ENCODE peak calls at places on chromosome 14, in four cellular contexts. E is GM12878, R is foreskin keratinocyte, Z is astrocyte. G is an unnamed sample.

GRCh38 chr14:31270196-31270772 is 62.7 kb upstream of the HECTD1 start:
- DNase-seq in R (no peak), Z (no peak), E (no peak), G (no peak)

GRCh38 chr14:55661029-55661428 is 81.0 kb downstream of the KTN1 start:
- DNase-seq in E (no peak), Z (no peak), R (no peak), G (no peak)

GRCh38 chr14:73833024-73833423 is 18.6 kb upstream of the PTGR2 start:
- DNase-seq in R (no peak), Z (peak; percentile 94), E (no peak), G (no peak)

GRCh38 chr14:71948101-71948500 is 15.9 kb downstream of the RGS6 start:
- DNase-seq in E (no peak), R (no peak), Z (no peak), G (no peak)

GRCh38 chr14:56324831-56325230 is 206.6 kb downstream of the PELI2 start:
- DNase-seq in E (no peak), R (no peak), Z (peak; percentile 49), G (no peak)

GRCh38 chr14:69708586-69709169 is 58.3 kb upstream of the SRSF5 start:
- DNase-seq in Z (no peak), R (no peak), E (no peak), G (no peak)

GRCh38 chr14:98909251-98909944 is 362.6 kb downstream of the BCL11B start:
- DNase-seq in E (no peak), Z (peak; percentile 72), R (peak; percentile 85), G (no peak)

GRCh38 chr14:105316968-105317498 is 2.5 kb downstream of the PACS2 start:
- DNase-seq in E (no peak), Z (no peak), R (no peak), G (no peak)

GRCh38 chr14:55124774-55125372 is 4.2 kb upstream of the LGALS3 start:
- DNase-seq in E (no peak), R (no peak), Z (no peak), G (no peak)

GRCh38 chr14:104100171-104101085 is 14.9 kb downstream of the ASPG start:
- DNase-seq in E (no peak), R (no peak), Z (no peak), G (no peak)
- H3K27ac ChIP-seq in E (no peak overlapping the region), R (no peak overlapping the region), Z (no peak overlapping the region), G (no peak overlapping the region)

DNA sequence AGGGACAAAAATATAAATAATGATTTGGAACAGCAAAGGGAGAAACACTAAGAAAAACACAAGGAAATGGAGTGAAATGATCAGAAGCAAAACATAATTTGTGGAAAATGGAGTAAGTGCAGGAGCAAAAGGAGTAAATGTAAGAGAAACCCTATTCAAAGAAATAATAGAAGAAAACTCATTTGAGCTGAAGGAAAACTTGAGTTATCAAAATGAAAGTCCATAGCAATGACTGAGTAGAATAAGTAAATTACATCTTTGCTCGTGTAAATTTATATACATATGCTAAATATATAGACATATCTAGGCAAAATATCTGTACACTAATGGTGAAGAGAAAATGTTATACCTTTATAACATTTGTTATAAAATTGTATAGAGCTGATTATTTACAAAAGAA is 194.0 kb downstream of the FOXA1 start:
- DNase-seq in Z (no peak), R (no peak), E (no peak), G (no peak)
- H3K27ac ChIP-seq in Z (no peak overlapping the region), R (no peak overlapping the region), E (no peak overlapping the region), G (no peak overlapping the region)

DNA sequence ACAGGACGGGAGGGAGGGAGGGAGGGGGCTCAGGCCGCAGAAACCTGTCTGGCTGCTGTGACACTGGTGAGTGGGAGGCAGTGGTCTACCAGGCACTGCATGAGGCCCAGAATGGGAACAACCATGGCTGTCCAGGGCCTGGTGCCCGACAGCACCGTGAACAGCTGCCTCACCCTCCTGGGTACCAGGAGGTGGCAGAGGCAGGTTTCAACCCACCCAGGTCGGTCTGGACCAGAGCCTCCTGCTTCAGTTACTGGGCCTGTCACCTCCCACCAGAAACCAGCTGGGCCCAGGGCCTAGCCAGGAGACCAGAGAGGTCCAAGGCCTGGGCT is 80.2 kb downstream of the ITPK1 start:
- DNase-seq in Z (no peak), R (no peak), E (no peak), G (no peak)
- H3K27ac ChIP-seq in Z (no peak overlapping the region), R (no peak overlapping the region), E (peak overlapping the region; percentile 28), G (no peak overlapping the region)

GRCh38 chr14:68658029-68658509 is 134.8 kb downstream of the ZFP36L1 start:
- DNase-seq in R (no peak), E (no peak), Z (no peak), G (peak; percentile 51)
- H3K27ac ChIP-seq in R (no peak overlapping the region), E (no peak overlapping the region), Z (no peak overlapping the region), G (no peak overlapping the region)

DNA sequence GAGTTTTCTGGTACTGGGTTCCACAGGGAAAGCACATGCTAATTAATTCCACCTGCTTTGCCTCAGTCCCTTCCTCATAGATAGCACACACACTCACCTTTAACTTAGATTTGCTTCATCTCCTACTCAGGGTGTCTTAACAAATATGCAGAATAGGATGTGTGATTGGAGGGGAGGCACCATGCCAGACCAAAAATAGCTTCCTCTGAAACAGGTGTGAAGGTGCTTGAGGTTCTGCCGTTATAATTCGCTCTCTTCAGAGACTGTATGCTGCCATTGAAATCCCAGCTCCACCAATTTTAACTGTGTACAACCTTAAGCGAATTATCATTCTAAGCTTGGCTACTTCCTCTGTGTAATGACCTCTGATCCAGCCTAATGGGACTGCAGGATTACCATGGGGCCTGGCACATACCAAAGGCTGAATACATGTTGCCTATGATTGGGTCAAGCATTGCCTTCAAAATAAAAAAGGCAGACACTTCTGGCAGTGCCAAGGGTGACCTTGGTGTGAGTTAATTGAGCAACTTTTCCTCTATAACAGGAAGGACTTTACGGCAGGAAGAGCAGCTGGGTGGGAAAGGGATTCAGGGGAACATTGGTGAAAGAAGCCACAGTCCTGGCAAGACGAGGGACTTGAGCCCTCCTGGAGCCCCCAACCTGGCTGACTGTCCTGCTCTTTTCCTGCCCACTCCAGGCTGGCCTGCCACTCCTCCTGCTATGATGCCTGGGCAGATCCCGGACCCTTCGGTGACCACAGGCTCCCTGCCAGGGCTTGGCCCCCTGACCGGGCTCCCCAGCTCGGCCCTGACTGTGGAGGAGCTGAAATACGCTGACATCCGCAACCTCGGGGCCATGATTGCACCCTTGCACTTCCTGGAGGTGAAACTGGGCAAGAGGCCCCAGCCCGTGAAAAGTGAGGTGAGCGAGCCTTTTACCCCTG is 9.7 kb downstream of the JDP2 start:
- DNase-seq in R (no peak), Z (no peak), E (no peak), G (no peak)
- H3K27ac ChIP-seq in R (no peak overlapping the region), Z (no peak overlapping the region), E (no peak overlapping the region), G (peak overlapping the region; percentile 34)

G was measured in ascending aorta.